ENCODE peak calls at places on chromosomes 16 and 17, in nine cellular contexts. K is GM23338, H is A549, E is AG04450, V is fibroblast of lung, Q is GM13976, S is uterus, W is lung, R is HCT116. A is an unnamed sample.

GRCh38 chr17:74550602-74551001 is 4.7 kb upstream of the CD300C start:
- DNase-seq in V (no peak), E (no peak), W (no peak), Q (no peak), H (no peak), K (no peak), R (no peak), S (no peak), A (no peak)

GRCh38 chr17:63932008-63932561 is at the start of gene CD79B:
- DNase-seq in W (no peak), K (no peak), V (no peak), R (no peak), H (no peak), S (no peak), E (no peak), Q (peak; percentile 93), A (peak; percentile 87)

GRCh38 chr17:44348234-44348987 is 3.3 kb downstream of the GRN start:
- DNase-seq in E (no peak), H (no peak), R (no peak), K (no peak), V (no peak), W (no peak), Q (peak; percentile 75), S (no peak), A (peak; percentile 84)

GRCh38 chr17:71970312-71970711 is 150.5 kb upstream of the SOX9 start:
- DNase-seq in V (no peak), H (peak; percentile 15), W (no peak), R (no peak), S (no peak), E (no peak), K (no peak), Q (peak; percentile 26), A (peak; percentile 12)

GRCh38 chr16:54374136-54374535 is 87.5 kb upstream of the IRX3 start:
- DNase-seq in K (no peak), H (no peak), E (no peak), Q (no peak), R (no peak), W (no peak), S (no peak), V (peak; percentile 38), A (no peak)

GRCh38 chr16:29816694-29817441 is 916 bp downstream of the PAGR1 start:
- DNase-seq in H (peak; percentile 67), K (peak; percentile 80), V (peak; percentile 53), R (no peak), S (peak; percentile 65), E (no peak), Q (peak; percentile 67), W (no peak), A (peak; percentile 55)

GRCh38 chr17:6567528-6568185 is 11.3 kb upstream of the PITPNM3 start:
- DNase-seq in W (peak; percentile 63), R (no peak), S (no peak), E (no peak), K (peak; percentile 41), V (peak; percentile 56), H (no peak), Q (peak; percentile 10), A (no peak)

GRCh38 chr17:81508639-81509047 is 4.0 kb downstream of the ACTG1 start:
- DNase-seq in E (no peak), Q (no peak), H (no peak), V (peak; percentile 60), W (no peak), S (no peak), R (peak; percentile 84), K (no peak), A (no peak)

GRCh38 chr17:32621612-32622312 is 135.0 kb downstream of the CDK5R1 start:
- DNase-seq in H (no peak), K (peak; percentile 79), R (no peak), S (no peak), Q (no peak), E (no peak), W (no peak), V (peak; percentile 14), A (no peak)

GRCh38 chr17:80291260-80291659 is 30.6 kb downstream of the RNF213 start:
- DNase-seq in Q (no peak), V (no peak), W (no peak), S (no peak), K (no peak), E (no peak), H (no peak), R (no peak), A (no peak)

GRCh38 chr17:12070561-12070960 is 49.9 kb downstream of the MAP2K4 start:
- DNase-seq in V (peak; percentile 77), Q (no peak), R (no peak), H (no peak), S (no peak), E (peak; percentile 33), K (no peak), W (no peak), A (no peak)

GRCh38 chr16:24609740-24610420 is 70.5 kb downstream of the RBBP6 start:
- DNase-seq in K (peak; percentile 83), W (peak; percentile 65), S (peak; percentile 60), H (no peak), R (no peak), Q (peak; percentile 36), V (peak; percentile 59), E (no peak), A (no peak)

GRCh38 chr16:88759245-88759975 is 25.6 kb downstream of the PIEZO1 start:
- DNase-seq in K (peak; percentile 72), R (no peak), E (no peak), W (peak; percentile 60), H (no peak), Q (no peak), S (peak; percentile 65), V (peak; percentile 70), A (no peak)

GRCh38 chr16:51376080-51376479 is 225.0 kb upstream of the SALL1 start:
- DNase-seq in K (no peak), E (no peak), V (no peak), Q (no peak), R (no peak), W (no peak), H (no peak), S (no peak), A (no peak)
- TF ChIP-seq CTCF in K (peak; percentile 58), E (peak; percentile 18), V (no peak), Q (no peak), R (peak; percentile 33), W (no peak), H (peak; percentile 7), S (no peak), A (no peak)

GRCh38 chr16:117381-118365 is 20.8 kb downstream of the NPRL3 start:
- DNase-seq in H (peak; percentile 74), W (peak; percentile 80), S (no peak), K (peak; percentile 95), V (peak; percentile 41), R (peak; percentile 23), Q (peak; percentile 74), E (no peak), A (peak; percentile 56)
- TF ChIP-seq CTCF in H (peak; percentile 65), W (peak; percentile 22), S (peak; percentile 25), K (peak; percentile 77), V (peak; percentile 57), R (peak; percentile 61), Q (peak; percentile 34), E (peak; percentile 73), A (peak; percentile 58)

DNA sequence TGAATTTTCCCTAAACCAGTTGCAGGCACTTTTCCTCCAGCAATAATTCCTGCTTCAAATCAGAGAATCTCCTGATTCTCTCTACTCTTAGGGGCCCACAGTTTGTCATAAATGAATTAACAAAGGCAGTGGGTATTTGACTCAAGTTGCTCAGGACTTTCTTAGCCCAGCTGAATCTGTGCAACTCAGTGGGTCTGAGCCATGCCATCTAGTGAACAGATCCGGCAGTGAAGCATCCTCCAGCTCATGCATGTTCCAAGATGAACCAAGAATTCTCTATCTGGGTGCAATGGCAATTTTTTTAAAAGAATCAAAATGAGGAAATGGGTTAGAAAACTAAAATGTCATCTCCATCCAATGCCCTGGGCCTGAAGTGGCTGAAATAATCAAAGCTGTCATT is 575.2 kb upstream of the CDH11 start:
- DNase-seq in S (no peak), W (no peak), Q (no peak), E (no peak), V (no peak), H (no peak), R (no peak), K (no peak), A (no peak)
- TF ChIP-seq CTCF in S (no peak), W (no peak), Q (no peak), E (no peak), V (peak; percentile 12), H (no peak), R (no peak), K (no peak), A (no peak)

DNA sequence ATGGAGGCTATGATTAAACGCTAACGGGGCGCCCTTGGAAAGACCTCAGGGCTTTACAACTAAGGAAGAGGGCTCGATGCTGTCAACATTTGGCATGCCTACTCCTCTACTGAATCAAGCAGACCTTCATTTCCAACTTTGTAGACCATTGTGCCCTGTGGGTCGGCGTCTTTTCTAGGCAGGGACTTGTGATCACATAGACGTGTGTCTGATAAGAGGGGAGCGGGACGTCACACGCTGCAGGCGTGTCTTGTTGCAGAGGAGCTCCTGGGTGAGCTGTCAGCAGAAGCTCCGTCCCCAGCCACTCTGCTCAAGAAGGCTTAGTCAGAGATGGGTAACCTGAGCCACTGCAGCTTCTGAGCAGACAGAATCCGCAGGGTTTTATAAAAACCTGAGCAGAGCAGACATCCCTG is 2.8 kb downstream of the MAPK8IP3 start:
- DNase-seq in W (no peak), S (no peak), K (no peak), E (peak; percentile 45), H (no peak), R (no peak), V (peak; percentile 48), Q (no peak), A (no peak)
- TF ChIP-seq CTCF in W (no peak), S (no peak), K (no peak), E (no peak), H (no peak), R (no peak), V (no peak), Q (no peak), A (no peak)